ENCODE peak calls at places on chromosomes 3 and 15, in seven cellular contexts. B, J, X, H, P, Y and Q are unnamed samples.
A peak's percentile ranks its signal among the peaks of the same experiment; 100 is the strongest.

GRCh38 chr15:56524915-56525314 is 60.0 kb upstream of the MNS1 start:
- DNase-seq in B (no peak), J (no peak), X (no peak), H (no peak), P (no peak), Y (no peak), Q (no peak)

GRCh38 chr3:14253022-14253761 is 74.6 kb downstream of the LSM3 start:
- DNase-seq in B (no peak), J (no peak), X (no peak), H (no peak), P (no peak), Y (no peak), Q (no peak)

GRCh38 chr3:53680026-53680425 is 166.2 kb downstream of the CHDH start:
- DNase-seq in B (no peak), J (no peak), X (no peak), H (no peak), P (no peak), Y (no peak), Q (no peak)

GRCh38 chr3:150733373-150733935 is 29.5 kb downstream of the SIAH2 start:
- DNase-seq in B (no peak), J (no peak), X (no peak), H (no peak), P (peak; percentile 46), Y (no peak), Q (no peak)

GRCh38 chr3:20975221-20975620 is 775.8 kb downstream of the ZNF385D start:
- DNase-seq in B (no peak), J (no peak), X (no peak), H (no peak), P (no peak), Y (no peak), Q (no peak)

GRCh38 chr3:55885721-55886120 is 398.6 kb upstream of the WNT5A start:
- DNase-seq in B (no peak), J (no peak), X (no peak), H (peak; percentile 21), P (no peak), Y (peak; percentile 84), Q (no peak)

GRCh38 chr15:81375461-81375860 is 1.4 kb upstream of the TMC3 start:
- DNase-seq in B (no peak), J (no peak), X (no peak), H (no peak), P (no peak), Y (no peak), Q (no peak)

GRCh38 chr3:45513041-45513440 is 81.5 kb upstream of the LIMD1 start:
- DNase-seq in B (no peak), J (no peak), X (no peak), H (no peak), P (no peak), Y (no peak), Q (no peak)

GRCh38 chr3:9866639-9867038 is 13.4 kb downstream of the CIDEC start:
- DNase-seq in B (no peak), J (no peak), X (no peak), H (no peak), P (no peak), Y (no peak), Q (no peak)

GRCh38 chr15:34223904-34224596 is 766 bp upstream of the EMC4 start:
- DNase-seq in B (no peak), J (no peak), X (no peak), H (peak; percentile 25), P (no peak), Y (peak; percentile 44), Q (no peak)

GRCh38 chr3:120475722-120476385 is 25.1 kb upstream of the FSTL1 start:
- DNase-seq in B (no peak), J (no peak), X (no peak), H (no peak), P (no peak), Y (no peak), Q (no peak)

GRCh38 chr15:70023769-70024491 is 73.8 kb downstream of the TLE3 start:
- DNase-seq in B (no peak), J (no peak), X (no peak), H (no peak), P (no peak), Y (no peak), Q (no peak)

GRCh38 chr3:142945023-142945422 is 18.5 kb downstream of the PAQR9 start:
- DNase-seq in B (no peak), J (no peak), X (no peak), H (no peak), P (no peak), Y (no peak), Q (no peak)

GRCh38 chr3:88986834-88987233 is 120.6 kb upstream of the EPHA3 start:
- DNase-seq in B (no peak), J (no peak), X (no peak), H (no peak), P (no peak), Y (no peak), Q (no peak)

GRCh38 chr3:59713971-59714370 is 664.1 kb upstream of the CFAP20DC start:
- DNase-seq in B (no peak), J (no peak), X (no peak), H (no peak), P (no peak), Y (no peak), Q (no peak)

GRCh38 chr3:160027541-160028195 is 39.0 kb downstream of the IL12A start:
- DNase-seq in B (no peak), J (no peak), X (no peak), H (peak; percentile 28), P (no peak), Y (peak; percentile 19), Q (no peak)

GRCh38 chr3:45677045-45677436 is 12.2 kb upstream of the SACM1L start:
- DNase-seq in B (peak; percentile 44), J (no peak), X (no peak), H (peak; percentile 91), P (peak; percentile 70), Y (no peak), Q (peak; percentile 60)

GRCh38 chr3:5504135-5504534 is 316.6 kb downstream of the EDEM1 start:
- DNase-seq in B (no peak), J (no peak), X (no peak), H (no peak), P (no peak), Y (no peak), Q (no peak)

GRCh38 chr3:37580237-37580636 is 281.4 kb upstream of the CTDSPL start:
- DNase-seq in B (no peak), J (no peak), X (no peak), H (no peak), P (no peak), Y (no peak), Q (no peak)

GRCh38 chr15:70680817-70681216 is 82.5 kb downstream of the UACA start:
- DNase-seq in B (no peak), J (no peak), X (no peak), H (no peak), P (no peak), Y (no peak), Q (no peak)

GRCh38 chr3:161274691-161275298 is 53.7 kb downstream of the NMD3 start:
- DNase-seq in B (peak; percentile 4), J (peak; percentile 47), X (no peak), H (peak; percentile 63), P (peak; percentile 61), Y (peak; percentile 77), Q (no peak)

GRCh38 chr3:157447026-157447694 is 10.5 kb downstream of the PTX3 start:
- DNase-seq in B (no peak), J (no peak), X (no peak), H (peak; percentile 29), P (no peak), Y (peak; percentile 67), Q (no peak)

GRCh38 chr3:32121137-32121536 is 14.7 kb downstream of the GPD1L start:
- DNase-seq in B (no peak), J (no peak), X (no peak), H (no peak), P (no peak), Y (no peak), Q (no peak)

GRCh38 chr3:135238201-135238600 is 443.1 kb downstream of the EPHB1 start:
- DNase-seq in B (no peak), J (no peak), X (no peak), H (no peak), P (no peak), Y (no peak), Q (no peak)

GRCh38 chr15:74763416-74763815 is 14.8 kb downstream of the CYP1A2 start:
- DNase-seq in B (no peak), J (no peak), X (no peak), H (no peak), P (no peak), Y (no peak), Q (no peak)

GRCh38 chr15:98978153-98978552 is 29.4 kb downstream of the PGPEP1L start:
- DNase-seq in B (no peak), J (no peak), X (no peak), H (no peak), P (no peak), Y (no peak), Q (no peak)

GRCh38 chr15:76840830-76841460 is 64.2 kb downstream of the SCAPER start:
- DNase-seq in B (no peak), J (peak; percentile 34), X (no peak), H (peak; percentile 4), P (no peak), Y (peak; percentile 51), Q (no peak)

GRCh38 chr15:55277116-55277564 is 12.5 kb downstream of the RAB27A start:
- DNase-seq in B (no peak), J (no peak), X (no peak), H (peak; percentile 82), P (no peak), Y (no peak), Q (peak; percentile 35)

GRCh38 chr3:49023775-49024174 is 1.9 kb downstream of the NDUFAF3 start:
- DNase-seq in B (no peak), J (no peak), X (no peak), H (no peak), P (peak; percentile 54), Y (no peak), Q (no peak)

GRCh38 chr3:10392244-10392643 is 71.3 kb upstream of the SEC13 start:
- DNase-seq in B (no peak), J (no peak), X (no peak), H (no peak), P (no peak), Y (no peak), Q (no peak)

GRCh38 chr3:10224794-10225660 is 23.2 kb upstream of the TATDN2 start:
- DNase-seq in B (peak; percentile 44), J (peak; percentile 58), X (peak; percentile 75), H (peak; percentile 78), P (peak; percentile 72), Y (peak; percentile 87), Q (peak; percentile 35)